ENCODE peak calls at places on chromosome 5, in seven cellular contexts. T, F, I, L, K, V and H are unnamed samples.

GRCh38 chr5:58366461-58366860 is 93.4 kb downstream of the PLK2 start:
- DNase-seq in K (no peak), L (no peak), T (no peak), F (no peak), I (no peak), V (no peak), H (no peak)

GRCh38 chr5:71703941-71704340 is 15.1 kb upstream of the CARTPT start:
- DNase-seq in L (no peak), K (no peak), V (no peak), T (no peak), F (no peak), I (no peak), H (no peak)

GRCh38 chr5:1227669-1228068 is 2.5 kb downstream of the SLC6A18 start:
- DNase-seq in F (no peak), K (no peak), I (no peak), V (peak), T (peak), L (no peak), H (no peak)

GRCh38 chr5:143418140-143418866 is 14.8 kb upstream of the NR3C1 start:
- DNase-seq in F (no peak), L (no peak), V (peak), K (no peak), T (no peak), I (no peak), H (no peak)

GRCh38 chr5:140827704-140828401 is at the start of gene PCDHA6:
- DNase-seq in V (no peak), T (no peak), I (no peak), F (peak), L (no peak), K (no peak), H (no peak)

GRCh38 chr5:66991746-66992145 is 204.9 kb downstream of the CD180 start:
- DNase-seq in T (no peak), L (no peak), F (no peak), V (no peak), I (no peak), K (no peak), H (no peak)

GRCh38 chr5:38680094-38680765 is 123.8 kb upstream of the LIFR start:
- DNase-seq in K (no peak), L (no peak), F (no peak), V (no peak), I (no peak), T (no peak), H (no peak)

GRCh38 chr5:135064235-135064570 is 30.2 kb upstream of the PITX1 start:
- DNase-seq in F (no peak), V (no peak), K (no peak), L (no peak), I (no peak), T (no peak), H (no peak)

GRCh38 chr5:187617-188451 is 3.5 kb upstream of the LRRC14B start:
- DNase-seq in L (no peak), I (no peak), K (no peak), T (no peak), V (no peak), F (no peak), H (no peak)

GRCh38 chr5:24539625-24540024 is 105.2 kb downstream of the CDH10 start:
- DNase-seq in L (no peak), K (no peak), I (no peak), F (peak), T (no peak), V (peak), H (no peak)

GRCh38 chr5:54590824-54591223 is 73.3 kb downstream of the SNX18 start:
- DNase-seq in I (no peak), F (no peak), V (no peak), L (no peak), K (no peak), T (no peak), H (no peak)

GRCh38 chr5:74643160-74643562 is 2.6 kb upstream of the ENC1 start:
- DNase-seq in F (peak), I (no peak), T (no peak), V (peak), L (no peak), K (no peak), H (no peak)

GRCh38 chr5:67214713-67215591 is 18.4 kb upstream of the CD180 start:
- DNase-seq in V (peak), L (no peak), T (no peak), K (no peak), I (no peak), F (no peak), H (no peak)

GRCh38 chr5:156367602-156368001 is 40.6 kb downstream of the SGCD start:
- DNase-seq in V (no peak), K (no peak), I (no peak), F (no peak), L (peak), T (no peak), H (no peak)

GRCh38 chr5:53478411-53479044 is 1.9 kb upstream of the FST start:
- DNase-seq in I (peak), L (no peak), V (peak), F (peak), T (peak), K (no peak), H (peak)

GRCh38 chr5:149062371-149063016 is 368 bp downstream of the SH3TC2 start:
- DNase-seq in I (no peak), L (no peak), K (no peak), F (peak), V (peak), T (no peak), H (peak)

GRCh38 chr5:143600396-143601075 is 197.1 kb upstream of the NR3C1 start:
- DNase-seq in F (no peak), V (peak), I (no peak), K (no peak), T (no peak), L (no peak), H (no peak)

GRCh38 chr5:158522761-158523160 is 577.0 kb downstream of the EBF1 start:
- DNase-seq in L (peak), V (no peak), K (no peak), F (no peak), T (no peak), I (no peak), H (no peak)

GRCh38 chr5:68159251-68159951 is 56.2 kb upstream of the PIK3R1 start:
- DNase-seq in I (no peak), F (no peak), K (no peak), V (no peak), T (no peak), L (no peak), H (no peak)

GRCh38 chr5:64505769-64506566 is at the start of gene RGS7BP:
- DNase-seq in L (no peak), V (peak), K (peak), I (peak), F (peak), T (peak), H (peak)

GRCh38 chr5:151469992-151470391 is 22.6 kb downstream of the SLC36A1 start:
- DNase-seq in T (no peak), F (no peak), K (no peak), L (no peak), V (no peak), I (no peak), H (no peak)

GRCh38 chr5:98840946-98841345 is 67.5 kb downstream of the RGMB start:
- DNase-seq in V (no peak), K (no peak), I (no peak), L (no peak), F (no peak), T (no peak), H (no peak)

GRCh38 chr5:104751969-104752368 is 1189.4 kb upstream of the NUDT12 start:
- DNase-seq in T (no peak), L (no peak), I (no peak), F (no peak), V (no peak), K (no peak), H (no peak)

GRCh38 chr5:109567374-109568044 is 122.2 kb upstream of the MAN2A1 start:
- DNase-seq in F (peak), I (no peak), V (peak), T (no peak), L (no peak), K (no peak), H (no peak)

GRCh38 chr5:103283869-103284268 is 25.3 kb downstream of the MACIR start:
- DNase-seq in K (no peak), F (no peak), I (no peak), T (no peak), V (no peak), L (no peak), H (no peak)

GRCh38 chr5:150516011-150516410 is 8.1 kb downstream of the NDST1 start:
- DNase-seq in K (no peak), I (no peak), V (peak), T (no peak), F (no peak), L (no peak), H (no peak)

GRCh38 chr5:103938151-103938671 is 375.6 kb upstream of the NUDT12 start:
- DNase-seq in L (no peak), I (no peak), K (no peak), F (no peak), V (no peak), T (no peak), H (no peak)

GRCh38 chr5:136016945-136017530 is 11.8 kb upstream of the TGFBI start:
- DNase-seq in K (peak), L (peak), T (no peak), V (no peak), I (no peak), F (peak), H (no peak)

GRCh38 chr5:180521101-180521500 is 26.9 kb downstream of the CNOT6 start:
- DNase-seq in I (no peak), L (no peak), V (no peak), T (no peak), F (no peak), K (no peak), H (no peak)

GRCh38 chr5:139402561-139403158 is 1.2 kb downstream of the SPATA24 start:
- DNase-seq in T (peak), I (no peak), F (peak), L (no peak), K (no peak), V (no peak), H (peak)

GRCh38 chr5:1484416-1485319 is 39.1 kb downstream of the LPCAT1 start:
- DNase-seq in V (no peak), T (peak), F (no peak), K (no peak), L (no peak), I (no peak), H (no peak)

GRCh38 chr5:69083412-69083811 is 10.4 kb upstream of the SLC30A5 start:
- DNase-seq in K (no peak), I (no peak), T (no peak), F (peak), L (no peak), V (peak), H (no peak)

GRCh38 chr5:106189121-106189809 is 1481.5 kb downstream of the EFNA5 start:
- DNase-seq in F (no peak), K (no peak), T (no peak), V (no peak), I (no peak), L (no peak), H (no peak)

GRCh38 chr5:31935702-31936347 is 238.3 kb downstream of the GOLPH3 start:
- DNase-seq in T (no peak), F (peak), V (peak), I (no peak), K (no peak), L (no peak), H (no peak)

GRCh38 chr5:138065102-138065501 is 18.7 kb upstream of the WNT8A start:
- DNase-seq in K (no peak), V (no peak), L (no peak), T (peak), I (no peak), F (no peak), H (peak)

GRCh38 chr5:161385080-161385479 is 161.4 kb downstream of the GABRB2 start:
- DNase-seq in T (no peak), K (no peak), I (no peak), F (no peak), V (no peak), L (no peak), H (no peak)

DNA sequence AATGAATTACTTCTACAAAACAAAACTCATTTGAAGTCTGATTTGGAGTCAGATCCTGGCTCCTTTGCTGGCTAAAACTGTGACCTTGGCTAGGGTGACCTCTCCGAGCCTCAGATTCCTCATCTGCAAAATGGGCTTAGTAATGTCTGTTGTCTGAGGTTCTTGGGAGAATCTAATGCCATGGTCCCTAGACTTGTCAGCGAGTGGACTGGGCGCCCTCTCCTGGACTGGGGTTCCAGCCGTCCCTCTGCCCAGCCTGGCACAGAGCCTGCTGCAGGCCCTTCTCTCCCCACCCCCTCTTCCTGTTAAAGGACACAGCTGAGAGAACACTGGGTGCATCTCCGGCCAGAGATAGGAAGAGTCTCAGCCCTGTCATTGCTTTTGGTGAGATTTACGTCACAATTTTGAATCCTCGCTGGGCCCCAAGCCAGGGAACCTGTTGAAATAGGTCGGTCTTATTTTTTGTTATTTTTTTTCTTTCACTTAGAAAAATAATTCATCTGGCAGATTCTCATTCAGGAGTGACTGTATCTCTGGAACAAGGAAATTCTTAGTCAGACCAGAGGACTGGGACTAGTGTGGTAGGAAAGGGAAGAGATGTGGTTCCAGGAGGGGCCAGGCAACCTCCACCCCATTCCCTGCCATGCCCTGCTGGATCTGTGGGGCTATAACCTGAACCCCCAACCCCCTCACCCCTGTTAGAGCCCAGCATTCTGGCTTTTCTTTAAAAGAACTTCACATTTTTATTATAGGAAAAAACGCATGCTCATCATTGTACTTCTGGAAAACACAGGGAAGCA is 48.2 kb upstream of the RPL26L1 start:
- DNase-seq in I (no peak), L (no peak), K (peak), V (peak), F (no peak), T (peak), H (peak)
- TF ChIP-seq CTCF in I (peak), L (peak), K (no peak), V (peak), F (no peak), T (no peak), H (no peak)

DNA sequence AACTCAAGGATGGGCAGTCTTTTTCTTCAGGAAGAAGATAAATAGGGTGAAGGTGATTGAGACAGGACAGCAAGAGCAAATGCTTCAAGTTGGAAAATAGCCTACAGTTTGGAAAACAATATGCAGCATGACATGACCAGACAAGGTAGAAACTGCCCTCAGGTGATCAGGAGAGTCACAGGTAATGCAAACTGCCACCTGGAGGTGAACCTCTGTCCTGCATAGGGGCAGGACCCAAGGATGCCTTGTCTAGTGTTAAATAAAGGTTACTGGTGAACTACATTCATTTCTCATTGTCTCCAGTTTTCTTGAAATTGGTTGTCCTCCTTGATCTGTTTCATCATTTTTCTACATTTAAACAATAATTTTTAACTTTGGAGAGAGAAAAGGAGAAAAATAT is 232.1 kb downstream of the SEMA5A start:
- DNase-seq in T (peak), L (no peak), K (no peak), F (no peak), I (no peak), V (no peak), H (no peak)
- TF ChIP-seq CTCF in T (no peak), L (no peak), K (no peak), F (no peak), I (no peak), V (no peak), H (no peak)

DNA sequence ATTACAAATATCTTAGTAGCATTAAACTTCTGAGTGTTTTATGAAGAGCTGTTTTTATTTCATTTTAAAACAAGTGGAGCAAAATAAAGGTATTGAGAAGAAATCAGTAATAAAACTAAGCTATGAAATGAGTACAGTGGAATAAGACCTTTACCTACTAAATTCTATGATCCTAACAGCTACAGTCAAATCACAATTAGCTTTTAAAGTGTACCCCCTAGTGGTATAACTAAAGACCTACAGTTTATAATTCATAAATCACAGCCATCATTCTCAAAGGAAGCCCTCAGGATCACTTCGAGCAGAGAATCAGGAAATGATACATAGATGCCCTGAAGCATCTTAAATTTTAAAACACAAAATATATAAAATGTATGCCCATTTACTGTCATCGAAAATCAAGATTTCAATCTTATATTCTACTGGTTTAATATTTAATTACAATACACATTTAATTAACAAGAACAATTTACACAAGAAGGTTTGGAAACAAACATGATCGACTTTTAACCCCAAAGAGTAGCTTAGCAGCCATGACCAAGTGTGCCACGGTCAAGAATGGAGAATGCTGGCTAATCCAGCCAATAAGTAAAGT is 12.3 kb downstream of the CCNH start:
- DNase-seq in F (peak), L (no peak), I (no peak), K (no peak), T (no peak), V (peak), H (no peak)
- TF ChIP-seq CTCF in F (peak), L (peak), I (peak), K (peak), T (peak), V (peak), H (peak)

GRCh38 chr5:101045689-101046088 is 142.6 kb upstream of the ST8SIA4 start:
- DNase-seq in T (no peak), V (no peak), L (no peak), F (peak), K (no peak), I (no peak), H (no peak)
- TF ChIP-seq CTCF in T (peak), V (peak), L (no peak), F (peak), K (no peak), I (no peak), H (no peak)

GRCh38 chr5:169581580-169582227 is 1.9 kb upstream of the SPDL1 start:
- DNase-seq in L (no peak), F (peak), T (peak), I (peak), V (peak), K (no peak), H (peak)

GRCh38 chr5:169583424-169584215 is at the start of gene SPDL1:
- DNase-seq in K (peak), T (peak), L (peak), F (peak), V (peak), I (peak), H (peak)

GRCh38 chr5:169580964-169581363 is 2.6 kb upstream of the SPDL1 start:
- DNase-seq in F (no peak), K (no peak), V (no peak), L (no peak), I (no peak), T (no peak), H (no peak)

GRCh38 chr5:169583101-169583423 is 511 bp upstream of the SPDL1 start:
- DNase-seq in I (no peak), K (no peak), V (no peak), L (no peak), F (no peak), T (no peak), H (no peak)

GRCh38 chr5:169584998-169585451 is 1.5 kb downstream of the SPDL1 start:
- DNase-seq in T (no peak), L (no peak), F (no peak), K (no peak), V (no peak), I (no peak), H (no peak)
- TF ChIP-seq CTCF in T (no peak), L (no peak), F (no peak), K (no peak), V (no peak), I (no peak), H (no peak)

DNA sequence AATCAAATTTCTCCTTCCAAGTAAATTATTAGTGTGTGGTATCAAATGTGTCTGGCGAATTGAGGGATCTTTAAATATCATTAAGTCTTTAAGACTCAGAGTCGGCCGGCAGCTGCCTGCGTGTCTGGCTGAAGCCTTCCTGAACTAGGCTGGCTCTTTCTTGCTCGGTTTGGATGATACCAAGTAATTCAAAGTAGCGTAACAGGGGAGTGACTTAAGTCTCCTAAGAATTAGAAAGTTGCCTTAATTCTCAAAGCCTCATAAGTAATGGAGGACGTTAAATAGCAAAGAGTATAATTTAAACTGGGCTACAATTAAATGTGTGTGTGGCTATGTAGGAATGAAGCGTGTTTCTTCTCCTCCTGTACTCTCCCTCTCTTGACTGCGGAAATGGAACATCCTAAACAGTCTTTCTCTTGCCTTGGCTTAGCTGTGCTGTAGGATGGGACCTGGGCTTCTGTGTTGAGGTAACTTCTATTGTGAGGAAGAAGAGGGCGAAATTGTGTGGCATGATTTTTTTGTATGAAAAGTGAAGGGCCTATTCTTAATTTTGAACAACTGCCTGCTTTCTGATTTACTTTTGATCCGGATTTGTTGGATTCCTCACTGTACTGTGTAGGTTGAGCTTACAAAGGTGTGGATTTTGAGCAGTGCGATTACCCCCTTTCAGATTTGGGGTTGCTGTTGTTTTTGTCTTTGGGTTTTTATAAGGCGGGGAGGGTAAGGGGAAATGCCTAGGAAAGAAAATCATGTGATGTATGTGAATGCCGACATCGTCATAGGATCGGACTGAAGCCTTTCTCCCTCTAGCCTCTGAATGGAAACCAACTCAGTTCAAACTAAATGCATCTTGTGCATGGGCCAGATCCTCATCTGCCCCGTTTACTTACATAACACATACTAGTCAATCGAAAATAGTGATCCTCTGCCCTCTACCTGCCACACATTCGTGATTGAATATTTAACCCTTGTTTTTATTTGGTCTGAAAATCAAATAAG is 29.9 kb downstream of the CPEB4 start:
- DNase-seq in K (no peak), L (peak), I (peak), T (peak), V (peak), F (peak), H (peak)
- TF ChIP-seq CTCF in K (no peak), L (no peak), I (peak), T (no peak), V (no peak), F (no peak), H (no peak)